ENCODE peak calls at places on chromosomes 2 and 18, in five cellular contexts. One of them, this sample, is unnamed.
A peak's percentile ranks its signal among the peaks of the same experiment; 100 is the strongest.

GRCh38 chr2:56812432-56812831 is 628.6 kb downstream of the CCDC85A start:
- DNase-seq in posterior vena cava: no peak
- DNase-seq in activated T-cell treated with anti-CD3 and anti-CD28 coated beads for 24 hours: no peak
- DNase-seq in aorta: no peak
- DNase-seq in IMR-90: no peak
- DNase-seq in this sample: no peak

GRCh38 chr2:107822302-107822701 is 4.4 kb upstream of the RGPD4 start:
- DNase-seq in posterior vena cava: no peak
- DNase-seq in activated T-cell treated with anti-CD3 and anti-CD28 coated beads for 24 hours: no peak
- DNase-seq in aorta: no peak
- DNase-seq in IMR-90: no peak
- DNase-seq in this sample: no peak

GRCh38 chr18:5058768-5059539 is 138.1 kb downstream of the AKAIN1 start:
- DNase-seq in posterior vena cava: no peak
- DNase-seq in activated T-cell treated with anti-CD3 and anti-CD28 coated beads for 24 hours: peak; percentile 4
- DNase-seq in aorta: no peak
- DNase-seq in IMR-90: no peak
- DNase-seq in this sample: no peak

GRCh38 chr2:51710222-51710621 is 678.3 kb upstream of the NRXN1 start:
- DNase-seq in posterior vena cava: no peak
- DNase-seq in activated T-cell treated with anti-CD3 and anti-CD28 coated beads for 24 hours: no peak
- DNase-seq in aorta: no peak
- DNase-seq in IMR-90: no peak
- DNase-seq in this sample: peak; percentile 2

GRCh38 chr2:94871226-94872087 is at the start of gene TEKT4:
- DNase-seq in posterior vena cava: no peak
- DNase-seq in activated T-cell treated with anti-CD3 and anti-CD28 coated beads for 24 hours: no peak
- DNase-seq in aorta: peak; percentile 65
- DNase-seq in IMR-90: no peak
- DNase-seq in this sample: no peak

GRCh38 chr2:171272039-171272438 is 111.3 kb upstream of the TLK1 start:
- DNase-seq in posterior vena cava: no peak
- DNase-seq in activated T-cell treated with anti-CD3 and anti-CD28 coated beads for 24 hours: no peak
- DNase-seq in aorta: no peak
- DNase-seq in IMR-90: peak; percentile 93
- DNase-seq in this sample: peak; percentile 11

GRCh38 chr18:56576826-56577573 is 61.4 kb downstream of the TXNL1 start:
- DNase-seq in posterior vena cava: no peak
- DNase-seq in activated T-cell treated with anti-CD3 and anti-CD28 coated beads for 24 hours: no peak
- DNase-seq in aorta: no peak
- DNase-seq in IMR-90: peak; percentile 19
- DNase-seq in this sample: no peak

GRCh38 chr2:38074775-38075435 is 1.0 kb downstream of the CYP1B1 start:
- DNase-seq in posterior vena cava: peak; percentile 84
- DNase-seq in activated T-cell treated with anti-CD3 and anti-CD28 coated beads for 24 hours: no peak
- DNase-seq in aorta: peak; percentile 77
- DNase-seq in IMR-90: no peak
- DNase-seq in this sample: no peak

GRCh38 chr18:34780856-34781255 is 70.8 kb downstream of the DTNA start:
- DNase-seq in posterior vena cava: no peak
- DNase-seq in activated T-cell treated with anti-CD3 and anti-CD28 coated beads for 24 hours: no peak
- DNase-seq in aorta: no peak
- DNase-seq in IMR-90: no peak
- DNase-seq in this sample: no peak

GRCh38 chr2:13002536-13002935 is 285.8 kb downstream of the TRIB2 start:
- DNase-seq in posterior vena cava: no peak
- DNase-seq in activated T-cell treated with anti-CD3 and anti-CD28 coated beads for 24 hours: no peak
- DNase-seq in aorta: no peak
- DNase-seq in IMR-90: no peak
- DNase-seq in this sample: no peak

GRCh38 chr2:42558827-42559226 is 9.6 kb upstream of the MTA3 start:
- DNase-seq in posterior vena cava: no peak
- DNase-seq in activated T-cell treated with anti-CD3 and anti-CD28 coated beads for 24 hours: no peak
- DNase-seq in aorta: no peak
- DNase-seq in IMR-90: no peak
- DNase-seq in this sample: no peak

GRCh38 chr2:101974663-101975062 is 17.1 kb upstream of the IL1R2 start:
- DNase-seq in posterior vena cava: no peak
- DNase-seq in activated T-cell treated with anti-CD3 and anti-CD28 coated beads for 24 hours: no peak
- DNase-seq in aorta: no peak
- DNase-seq in IMR-90: no peak
- DNase-seq in this sample: no peak

GRCh38 chr2:64751286-64752260 is 97.9 kb upstream of the SERTAD2 start:
- DNase-seq in posterior vena cava: peak; percentile 100
- DNase-seq in activated T-cell treated with anti-CD3 and anti-CD28 coated beads for 24 hours: no peak
- DNase-seq in aorta: peak; percentile 99
- DNase-seq in IMR-90: peak; percentile 49
- DNase-seq in this sample: peak; percentile 97

GRCh38 chr2:128995086-128995485 is 676.4 kb upstream of the HS6ST1 start:
- DNase-seq in posterior vena cava: no peak
- DNase-seq in activated T-cell treated with anti-CD3 and anti-CD28 coated beads for 24 hours: no peak
- DNase-seq in aorta: no peak
- DNase-seq in IMR-90: no peak
- DNase-seq in this sample: no peak

GRCh38 chr2:8680931-8681760 is 710 bp upstream of the ID2 start:
- DNase-seq in posterior vena cava: peak; percentile 92
- DNase-seq in activated T-cell treated with anti-CD3 and anti-CD28 coated beads for 24 hours: peak; percentile 83
- DNase-seq in aorta: peak; percentile 88
- DNase-seq in IMR-90: peak; percentile 92
- DNase-seq in this sample: peak; percentile 57

GRCh38 chr2:233835230-233836186 is 18.8 kb downstream of the HJURP start:
- DNase-seq in posterior vena cava: peak; percentile 34
- DNase-seq in activated T-cell treated with anti-CD3 and anti-CD28 coated beads for 24 hours: no peak
- DNase-seq in aorta: peak; percentile 39
- DNase-seq in IMR-90: no peak
- DNase-seq in this sample: no peak

This sample was measured in K562.